ENCODE peak calls at places on chromosomes 11 and 22, in four cellular contexts. W, Q, Y and B are unnamed samples.

GRCh38 chr22:17570851-17571631 is 7.7 kb downstream of the SLC25A18 start:
- DNase-seq in W (no peak), Q (no peak), Y (no peak), B (no peak)

GRCh38 chr22:31748490-31748889 is 1.4 kb downstream of the PRR14L start:
- DNase-seq in W (peak; percentile 24), Q (no peak), Y (peak; percentile 2), B (no peak)

GRCh38 chr11:28524098-28524497 is 415.9 kb downstream of the METTL15 start:
- DNase-seq in W (no peak), Q (no peak), Y (peak; percentile 22), B (no peak)

GRCh38 chr11:112834277-112834755 is 126.9 kb upstream of the NCAM1 start:
- DNase-seq in W (no peak), Q (no peak), Y (no peak), B (no peak)

GRCh38 chr11:121634889-121635288 is 182.1 kb upstream of the SORL1-AS1 start:
- DNase-seq in W (no peak), Q (no peak), Y (peak; percentile 97), B (no peak)

GRCh38 chr11:15913261-15913660 is 443.1 kb downstream of the SOX6 start:
- DNase-seq in W (no peak), Q (no peak), Y (no peak), B (no peak)

GRCh38 chr22:36540867-36541642 is 12.1 kb upstream of the EIF3D start:
- DNase-seq in W (peak; percentile 55), Q (no peak), Y (peak; percentile 77), B (no peak)

GRCh38 chr11:48170840-48171233 is 45.8 kb upstream of the OR4B1 start:
- DNase-seq in W (no peak), Q (no peak), Y (no peak), B (peak; percentile 49)

GRCh38 chr22:39727541-39727940 is 157.0 kb downstream of the CACNA1I start:
- DNase-seq in W (no peak), Q (no peak), Y (peak; percentile 35), B (no peak)

GRCh38 chr11:99418927-99419707 is 398.4 kb downstream of the CNTN5 start:
- DNase-seq in W (peak; percentile 30), Q (no peak), Y (peak; percentile 85), B (no peak)

GRCh38 chr11:47143322-47143721 is 33.4 kb downstream of the ARFGAP2 start:
- DNase-seq in W (no peak), Q (no peak), Y (peak; percentile 55), B (no peak)

GRCh38 chr22:43262990-43263644 is 76.2 kb upstream of the TTLL12 start:
- DNase-seq in W (no peak), Q (no peak), Y (no peak), B (no peak)

GRCh38 chr22:20211409-20211996 is 56.6 kb downstream of the RTN4R start:
- DNase-seq in W (no peak), Q (no peak), Y (no peak), B (no peak)

GRCh38 chr11:125001849-125002248 is 47.8 kb downstream of the CCDC15 start:
- DNase-seq in W (no peak), Q (no peak), Y (no peak), B (no peak)

GRCh38 chr11:125005491-125005890 is 51.5 kb downstream of the CCDC15 start:
- DNase-seq in W (no peak), Q (no peak), Y (no peak), B (peak; percentile 9)

GRCh38 chr11:125001073-125001764 is 47.2 kb downstream of the CCDC15 start:
- DNase-seq in W (no peak), Q (no peak), Y (no peak), B (no peak)
- TF ChIP-seq EZH2phosphoT487 in W (no peak), Q (no peak), Y (no peak), B (no peak)

GRCh38 chr11:61829806-61830205 is 1.7 kb downstream of the FADS2 start:
- DNase-seq in W (no peak), Q (no peak), Y (no peak), B (no peak)
- TF ChIP-seq CTCF in W (no peak), Q (no peak), Y (no peak), B (no peak)

GRCh38 chr11:128462802-128463385 is 124.5 kb downstream of the ETS1 start:
- DNase-seq in W (no peak), Q (no peak), Y (no peak), B (no peak)
- H3K79me2 ChIP-seq in W (no peaks in the 10 kb centered on the region), Q (no peaks in the 10 kb centered on the region), Y (peaks cover 45% of the 10 kb centered on the region), B (peaks cover 52% of the 10 kb centered on the region)

DNA sequence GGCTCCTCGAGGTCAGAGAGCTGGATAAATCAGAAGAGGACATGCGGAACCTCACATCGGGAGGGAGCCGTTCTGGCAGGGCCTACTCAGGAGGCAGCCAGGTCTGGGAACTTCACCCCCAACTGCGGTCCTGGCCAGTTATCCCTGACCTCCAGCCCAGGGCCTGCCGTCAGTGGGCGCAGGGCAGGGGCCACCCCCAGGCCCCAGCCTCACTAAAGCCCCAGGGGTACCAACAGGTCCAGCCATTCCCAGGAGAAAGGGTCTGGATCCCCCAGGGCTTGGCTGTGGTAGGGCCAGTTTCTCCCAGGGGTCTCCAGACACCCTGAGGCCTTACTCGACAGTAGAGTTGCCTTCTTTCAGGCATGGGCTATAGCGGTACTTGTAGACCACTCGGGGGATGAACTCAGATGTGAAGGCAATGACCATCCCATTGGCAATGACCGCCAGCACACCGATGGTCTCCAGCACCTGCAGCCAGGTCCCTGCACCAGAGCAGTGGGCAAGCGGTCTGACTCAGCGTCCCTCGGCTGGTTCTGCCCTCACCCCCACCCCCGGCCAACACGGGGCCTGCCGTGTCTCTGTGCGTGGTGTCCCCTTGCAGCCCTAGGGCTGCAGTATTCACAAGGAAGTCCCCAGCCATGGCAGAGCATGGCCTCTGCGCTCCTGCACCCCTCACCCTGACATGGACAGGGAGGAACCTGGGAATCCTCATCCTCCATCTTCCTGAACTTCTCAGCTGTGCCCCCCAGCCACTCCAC is 4.6 kb upstream of the SIGIRR start:
- DNase-seq in W (no peak), Q (no peak), Y (no peak), B (no peak)
- TF ChIP-seq EZH2phosphoT487 in W (no peak), Q (no peak), Y (no peak), B (no peak)

DNA sequence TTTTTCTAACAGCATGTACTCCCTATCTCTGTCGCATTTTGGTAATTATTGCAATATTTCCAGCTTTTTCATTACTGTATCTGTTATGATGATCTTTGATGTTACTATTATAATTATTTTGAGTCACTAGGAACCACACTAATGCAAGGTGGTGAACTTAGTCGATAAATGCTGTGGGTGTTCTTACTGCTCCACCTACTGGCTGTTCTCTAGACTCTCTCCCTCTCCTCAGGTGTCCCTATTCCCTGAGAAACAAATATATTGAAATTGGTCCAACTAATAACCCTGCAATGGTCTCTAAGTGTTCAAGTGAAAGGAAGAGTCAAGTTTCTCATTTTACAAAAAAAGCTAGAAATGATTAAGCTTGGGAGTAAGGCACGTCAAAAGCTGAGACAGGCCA is 10.5 kb downstream of the ARL14EP start:
- DNase-seq in W (peak; percentile 55), Q (no peak), Y (peak; percentile 39), B (peak; percentile 31)
- TF ChIP-seq CTCF in W (peak; percentile 84), Q (peak; percentile 62), Y (peak; percentile 66), B (peak; percentile 80)

GRCh38 chr11:35174666-35175065 is 35.7 kb downstream of the CD44 start:
- DNase-seq in W (no peak), Q (no peak), Y (peak; percentile 46), B (no peak)
- H3K79me2 ChIP-seq in W (no peaks in the 10 kb centered on the region), Q (peaks cover 94% of the 10 kb centered on the region), Y (peaks cover 89% of the 10 kb centered on the region), B (no peaks in the 10 kb centered on the region)

GRCh38 chr11:111155021-111155420 is 90.5 kb upstream of the POU2AF2 start:
- DNase-seq in W (no peak), Q (no peak), Y (no peak), B (no peak)
- TF ChIP-seq EZH2phosphoT487 in W (no peak), Q (no peak), Y (no peak), B (no peak)

GRCh38 chr11:6362868-6363678 is 27.2 kb upstream of the SMPD1 start:
- DNase-seq in W (peak; percentile 91), Q (peak; percentile 68), Y (peak; percentile 77), B (peak; percentile 70)
- TF ChIP-seq CTCF in W (peak; percentile 91), Q (peak; percentile 98), Y (peak; percentile 87), B (peak; percentile 87)